ENCODE peak calls at places on chromosomes 6 and 20, in four cellular contexts. V is hypothalamus, K is AG10803, P is osteocyte. U is an unnamed sample.

GRCh38 chr20:8244637-8245036 is 112.6 kb downstream of the PLCB1 start:
- DNase-seq in V (no peak), K (peak; percentile 77), P (no peak), U (no peak)

GRCh38 chr6:165884813-165885765 is 222.0 kb upstream of the PDE10A start:
- DNase-seq in P (peak; percentile 90), V (peak; percentile 17), K (peak; percentile 63), U (peak; percentile 35)

GRCh38 chr20:5848711-5849505 is 98.7 kb downstream of the SHLD1 start:
- DNase-seq in K (peak; percentile 25), V (no peak), P (no peak), U (no peak)

GRCh38 chr6:56242343-56242742 is 5.0 kb downstream of the COL21A1 start:
- DNase-seq in V (no peak), K (no peak), P (no peak), U (no peak)

GRCh38 chr6:31396422-31397152 is 6.8 kb upstream of the MICA start:
- DNase-seq in V (peak; percentile 28), P (peak; percentile 93), K (peak; percentile 72), U (peak; percentile 64)

GRCh38 chr6:117771403-117771802 is 96.1 kb downstream of the NUS1 start:
- DNase-seq in P (no peak), K (no peak), V (no peak), U (no peak)

GRCh38 chr6:166737231-166737630 is 110.2 kb upstream of the RPS6KA2 start:
- DNase-seq in K (no peak), P (no peak), V (no peak), U (no peak)

GRCh38 chr6:158703121-158703839 is 53.4 kb downstream of the SYTL3 start:
- DNase-seq in P (no peak), V (no peak), K (no peak), U (no peak)

GRCh38 chr6:104855507-104855906 is 4.2 kb downstream of the HACE1 start:
- DNase-seq in V (no peak), P (no peak), K (peak; percentile 38), U (no peak)